ENCODE peak calls at places on chromosomes 1 and 21, in seven cellular contexts. Q is NCI-H2171; N is BE2C; V is activated naive CD4-positive, alpha-beta T cell; J is astrocyte of the spinal cord; L is naive B cell; M is epithelial cell of esophagus. Z is an unnamed sample.

GRCh38 chr1:153628638-153629342 is 556 bp downstream of the S100A1 start:
- DNase-seq in M (no peak), J (no peak), Q (no peak), L (no peak), N (no peak), V (no peak), Z (no peak)

GRCh38 chr1:169312084-169312954 is 55.3 kb downstream of the NME7 start:
- DNase-seq in M (peak), L (no peak), Q (no peak), J (peak), N (no peak), V (no peak), Z (peak)

GRCh38 chr1:48036693-48037386 is 39.7 kb upstream of the TRABD2B start:
- DNase-seq in L (no peak), V (no peak), M (peak), Q (no peak), J (peak), N (no peak), Z (no peak)

GRCh38 chr1:163072658-163073057 is 3.5 kb downstream of the RGS4 start:
- DNase-seq in N (no peak), Q (no peak), V (no peak), J (peak), M (peak), L (no peak), Z (no peak)

GRCh38 chr1:94236630-94237290 is 624 bp downstream of the ARHGAP29 start:
- DNase-seq in V (no peak), N (peak), Q (no peak), M (peak), L (no peak), J (peak), Z (no peak)

GRCh38 chr1:183676515-183677189 is 23.5 kb upstream of the APOBEC4 start:
- DNase-seq in M (peak), L (no peak), Q (no peak), J (no peak), N (peak), V (no peak), Z (no peak)

GRCh38 chr21:38875694-38876492 is 70.2 kb downstream of the ETS2 start:
- DNase-seq in V (no peak), Q (no peak), N (no peak), L (no peak), M (peak), J (peak), Z (no peak)

GRCh38 chr1:37389327-37389726 is 85.1 kb upstream of the ZC3H12A start:
- DNase-seq in M (no peak), L (no peak), Q (no peak), V (no peak), N (no peak), J (no peak), Z (no peak)

GRCh38 chr1:62800825-62801306 is 16.9 kb downstream of the ATG4C start:
- DNase-seq in N (no peak), L (peak), Q (no peak), M (no peak), V (no peak), J (no peak), Z (peak)

GRCh38 chr21:39175154-39175553 is 8.1 kb downstream of the PSMG1 start:
- DNase-seq in L (no peak), V (no peak), Q (no peak), N (no peak), M (peak), J (peak), Z (no peak)

GRCh38 chr1:103489881-103490280 is 35.6 kb upstream of the RNPC3 start:
- DNase-seq in J (peak), V (no peak), Q (no peak), N (no peak), L (no peak), M (peak), Z (no peak)

GRCh38 chr1:54107131-54107530 is 45.7 kb downstream of the CDCP2 start:
- DNase-seq in J (no peak), N (no peak), V (no peak), M (no peak), L (no peak), Q (no peak), Z (no peak)

GRCh38 chr1:13651279-13651678 is 48.7 kb upstream of the PRDM2 start:
- DNase-seq in M (peak), L (no peak), N (no peak), V (no peak), Q (no peak), J (no peak), Z (no peak)

GRCh38 chr1:9872430-9873165 is 37.5 kb downstream of the CTNNBIP1 start:
- DNase-seq in Q (peak), J (peak), V (no peak), M (peak), N (no peak), L (no peak), Z (no peak)

GRCh38 chr1:151325646-151326429 is 1.4 kb downstream of the PI4KB start:
- DNase-seq in M (peak), Q (no peak), L (no peak), N (no peak), J (peak), V (no peak), Z (no peak)